ENCODE peak calls at places on chromosomes 5 and 9, in seven cellular contexts. G, B, S, E, Y, V and D are unnamed samples.

GRCh38 chr5:2744485-2744884 is 7.0 kb downstream of the IRX2 start:
- DNase-seq in G (no peak), B (no peak), S (no peak), E (no peak), Y (no peak), V (no peak), D (no peak)

GRCh38 chr9:109805054-109805453 is 25.1 kb downstream of the PALM2AKAP2 start:
- DNase-seq in G (no peak), B (no peak), S (no peak), E (no peak), Y (no peak), V (no peak), D (no peak)

GRCh38 chr9:92808726-92809451 is 44.3 kb upstream of the BICD2 start:
- DNase-seq in G (no peak), B (peak), S (peak), E (peak), Y (peak), V (peak), D (peak)

GRCh38 chr5:79416499-79416898 is 97.4 kb downstream of the HOMER1 start:
- DNase-seq in G (no peak), B (no peak), S (no peak), E (no peak), Y (no peak), V (no peak), D (no peak)

GRCh38 chr5:126499742-126500396 is 76.7 kb downstream of the GRAMD2B start:
- DNase-seq in G (no peak), B (peak), S (peak), E (no peak), Y (no peak), V (no peak), D (no peak)

GRCh38 chr5:7745882-7746735 is 104.8 kb downstream of the CFAP90 start:
- DNase-seq in G (peak), B (peak), S (peak), E (peak), Y (peak), V (no peak), D (peak)

GRCh38 chr5:55578771-55579170 is 44.0 kb upstream of the PLPP1 start:
- DNase-seq in G (no peak), B (no peak), S (no peak), E (no peak), Y (no peak), V (no peak), D (no peak)

GRCh38 chr9:84670106-84670800 is 724 bp downstream of the NTRK2 start:
- DNase-seq in G (no peak), B (peak), S (no peak), E (no peak), Y (peak), V (peak), D (peak)

GRCh38 chr5:102581011-102581410 is 82.2 kb upstream of the SLCO6A1 start:
- DNase-seq in G (no peak), B (no peak), S (no peak), E (no peak), Y (no peak), V (no peak), D (no peak)

GRCh38 chr5:25744908-25745307 is 1100.1 kb upstream of the CDH10 start:
- DNase-seq in G (no peak), B (no peak), S (no peak), E (no peak), Y (no peak), V (no peak), D (no peak)
- H3K27ac ChIP-seq in G (no peak), B (no peak), S (no peak), E (no peak), Y (no peak), V (no peak), D (no peak)

DNA sequence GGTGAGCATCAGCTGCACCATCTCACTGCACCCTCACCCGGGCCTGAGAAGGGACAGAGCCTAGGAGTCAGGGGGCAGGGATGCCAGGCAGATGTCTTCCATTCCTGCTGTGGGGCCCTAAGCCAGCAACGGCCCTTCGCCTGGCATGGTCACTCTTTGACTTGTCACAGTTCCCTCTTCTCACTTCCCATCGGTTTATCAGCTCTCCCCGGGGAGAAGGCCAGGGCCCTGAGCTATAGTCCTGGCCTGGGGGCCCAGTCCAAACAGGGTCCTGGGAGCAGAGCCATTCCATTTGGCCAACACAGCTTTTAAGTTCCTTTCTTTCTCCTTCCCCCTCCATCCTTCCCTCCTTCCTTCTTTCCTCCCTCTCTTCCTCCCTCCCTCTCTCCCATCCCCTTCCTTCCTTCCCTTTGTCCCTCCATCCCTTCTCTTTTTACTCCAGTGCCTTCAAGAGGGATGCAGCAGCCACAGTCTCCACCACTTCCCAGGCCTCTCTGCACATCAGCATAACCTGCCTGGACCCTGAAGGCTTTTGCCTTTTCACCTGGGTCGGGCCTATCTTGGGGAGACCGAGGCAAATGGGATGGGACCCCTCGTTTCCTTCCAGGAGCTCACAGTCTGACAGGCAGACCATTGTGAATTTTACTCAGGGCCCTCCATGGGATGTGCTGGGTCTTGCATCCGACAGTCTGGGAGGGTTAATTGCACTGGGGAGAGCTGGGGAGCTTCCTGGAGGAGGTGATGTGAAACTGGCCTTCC is 4.2 kb downstream of the COL5A1 start:
- DNase-seq in G (no peak), B (no peak), S (no peak), E (no peak), Y (no peak), V (peak), D (no peak)
- H3K4me3 ChIP-seq in G (no peak), B (no peak), S (no peak), E (peak), Y (peak), V (no peak), D (no peak)

GRCh38 chr5:150801117-150801927 is 22.8 kb downstream of the SMIM3 start:
- DNase-seq in G (peak), B (peak), S (peak), E (no peak), Y (no peak), V (no peak), D (peak)
- TF ChIP-seq CTCF in G (peak), B (peak), S (peak), E (no peak), Y (peak), V (peak), D (peak)

GRCh38 chr5:32426440-32427151 is 17.9 kb downstream of the ZFR start:
- DNase-seq in G (no peak), B (no peak), S (no peak), E (no peak), Y (no peak), V (no peak), D (no peak)

GRCh38 chr5:32422697-32423096 is 21.8 kb downstream of the ZFR start:
- DNase-seq in G (no peak), B (no peak), S (no peak), E (no peak), Y (no peak), V (no peak), D (no peak)

GRCh38 chr5:32432633-32433032 is 11.9 kb downstream of the ZFR start:
- DNase-seq in G (no peak), B (no peak), S (no peak), E (no peak), Y (no peak), V (no peak), D (no peak)

GRCh38 chr5:32428426-32428825 is 16.1 kb downstream of the ZFR start:
- DNase-seq in G (no peak), B (no peak), S (no peak), E (no peak), Y (no peak), V (no peak), D (no peak)
- H3K27ac ChIP-seq in G (no peak), B (no peak), S (no peak), E (no peak), Y (no peak), V (no peak), D (no peak)

DNA sequence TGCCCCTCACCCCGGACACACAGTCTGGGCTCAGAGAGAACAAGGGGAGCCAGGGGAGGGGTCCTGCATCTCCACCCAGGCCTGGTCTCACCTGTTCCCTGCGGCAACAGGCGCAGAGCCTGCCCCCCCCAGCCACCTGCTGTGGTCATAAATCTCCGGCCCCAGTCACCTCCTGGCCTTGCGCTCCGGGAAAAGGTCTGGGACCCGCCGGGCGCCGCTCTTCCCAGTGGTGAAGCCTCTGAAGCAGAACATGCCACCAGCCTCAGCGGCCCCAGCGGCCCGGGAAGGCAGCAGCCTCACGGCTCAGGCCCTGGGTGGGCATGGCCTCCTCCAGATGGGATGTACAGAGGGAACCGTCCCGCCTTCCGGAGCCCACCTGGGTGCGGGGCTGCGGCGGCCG is 20.6 kb downstream of the NOTCH1 start:
- DNase-seq in G (no peak), B (no peak), S (no peak), E (no peak), Y (no peak), V (no peak), D (no peak)
- H3K4me3 ChIP-seq in G (no peak), B (no peak), S (no peak), E (no peak), Y (no peak), V (no peak), D (no peak)

GRCh38 chr5:127741412-127741811 is 38.2 kb downstream of the CCDC192 start:
- DNase-seq in G (no peak), B (no peak), S (no peak), E (no peak), Y (no peak), V (no peak), D (no peak)

DNA sequence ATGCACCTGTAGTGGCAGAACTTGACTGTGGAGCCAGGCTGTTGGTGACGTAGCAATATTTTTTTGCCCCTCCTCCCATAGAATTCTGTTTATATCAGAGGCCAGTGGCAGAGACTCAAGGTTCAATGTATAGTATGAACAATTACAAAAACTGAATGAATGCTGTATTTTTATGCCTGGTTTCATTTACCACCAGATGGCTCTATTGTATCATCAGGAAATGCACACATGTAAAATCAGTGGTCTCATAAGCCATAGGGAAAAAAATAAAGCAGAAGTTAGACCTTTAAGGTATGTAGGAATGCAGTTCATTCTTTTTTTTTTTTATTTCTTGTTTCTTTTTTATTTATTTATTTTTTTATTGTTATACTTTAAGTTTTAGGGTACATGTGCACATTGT is 43.6 kb downstream of the CCDC192 start:
- DNase-seq in G (peak), B (no peak), S (no peak), E (no peak), Y (no peak), V (no peak), D (no peak)
- TF ChIP-seq CTCF in G (peak), B (peak), S (peak), E (no peak), Y (peak), V (peak), D (no peak)

GRCh38 chr9:14690986-14691730 is 2.1 kb downstream of the ZDHHC21 start:
- DNase-seq in G (no peak), B (no peak), S (no peak), E (no peak), Y (no peak), V (no peak), D (no peak)

GRCh38 chr9:14692536-14692917 is 705 bp downstream of the ZDHHC21 start:
- DNase-seq in G (no peak), B (no peak), S (peak), E (no peak), Y (no peak), V (no peak), D (no peak)

GRCh38 chr9:14692918-14693861 is at the start of gene ZDHHC21:
- DNase-seq in G (no peak), B (peak), S (peak), E (peak), Y (peak), V (peak), D (peak)
- H3K27ac ChIP-seq in G (peak), B (peak), S (peak), E (peak), Y (no peak), V (peak), D (peak)